ENCODE peak calls at places on chromosomes 11 and 22, in seven cellular contexts. Y, V, H, B, U, S and W are unnamed samples.

GRCh38 chr11:94781822-94782221 is 13.7 kb downstream of the AMOTL1 start:
- DNase-seq in Y (no peak), V (no peak), H (no peak), B (no peak), U (no peak), S (no peak), W (no peak)

GRCh38 chr11:96103102-96103501 is 179.2 kb upstream of the MTMR2 start:
- DNase-seq in Y (no peak), V (no peak), H (no peak), B (no peak), U (peak), S (no peak), W (no peak)

GRCh38 chr11:15957234-15957633 is 399.1 kb downstream of the SOX6 start:
- DNase-seq in Y (no peak), V (no peak), H (no peak), B (no peak), U (no peak), S (no peak), W (no peak)

GRCh38 chr11:19441288-19441687 is 200.5 kb upstream of the E2F8 start:
- DNase-seq in Y (no peak), V (no peak), H (no peak), B (no peak), U (peak), S (no peak), W (no peak)

GRCh38 chr11:65588199-65589054 is 7.2 kb downstream of the KCNK7 start:
- DNase-seq in Y (peak), V (peak), H (peak), B (no peak), U (peak), S (peak), W (peak)

GRCh38 chr22:39439170-39439569 is 17.6 kb upstream of the MGAT3 start:
- DNase-seq in Y (peak), V (no peak), H (no peak), B (no peak), U (peak), S (no peak), W (no peak)

GRCh38 chr11:20367313-20367948 is 3.9 kb downstream of the HTATIP2 start:
- DNase-seq in Y (peak), V (no peak), H (no peak), B (no peak), U (peak), S (no peak), W (no peak)

GRCh38 chr11:27571151-27571840 is 64.7 kb upstream of the LIN7C start:
- DNase-seq in Y (no peak), V (no peak), H (peak), B (no peak), U (no peak), S (no peak), W (no peak)

GRCh38 chr11:132610216-132610615 is 922.1 kb downstream of the OPCML start:
- DNase-seq in Y (no peak), V (no peak), H (no peak), B (no peak), U (no peak), S (no peak), W (no peak)

GRCh38 chr11:65130631-65131416 is 3.5 kb downstream of the SYVN1 start:
- DNase-seq in Y (no peak), V (no peak), H (no peak), B (no peak), U (no peak), S (no peak), W (no peak)

GRCh38 chr22:46803031-46803880 is 40.8 kb downstream of the TBC1D22A start:
- DNase-seq in Y (peak), V (peak), H (peak), B (peak), U (peak), S (no peak), W (peak)

GRCh38 chr11:59615637-59616395 is at the start of gene OSBP:
- DNase-seq in Y (peak), V (peak), H (peak), B (peak), U (peak), S (peak), W (peak)

GRCh38 chr11:109085708-109086373 is 336.1 kb upstream of the C11orf87 start:
- DNase-seq in Y (no peak), V (no peak), H (no peak), B (no peak), U (no peak), S (no peak), W (no peak)

GRCh38 chr11:19013181-19013857 is 47.2 kb downstream of the MRGPRX2 start:
- DNase-seq in Y (no peak), V (no peak), H (no peak), B (peak), U (peak), S (no peak), W (no peak)

GRCh38 chr11:115959098-115959497 is 454.9 kb upstream of the CADM1 start:
- DNase-seq in Y (peak), V (no peak), H (peak), B (no peak), U (no peak), S (no peak), W (no peak)

GRCh38 chr11:6735306-6735705 is 36.5 kb downstream of the OR2AG2 start:
- DNase-seq in Y (no peak), V (no peak), H (no peak), B (no peak), U (no peak), S (no peak), W (no peak)
- TF ChIP-seq TAF1 in Y (no peak), V (no peak), H (no peak), B (no peak), U (no peak), S (no peak), W (no peak)

DNA sequence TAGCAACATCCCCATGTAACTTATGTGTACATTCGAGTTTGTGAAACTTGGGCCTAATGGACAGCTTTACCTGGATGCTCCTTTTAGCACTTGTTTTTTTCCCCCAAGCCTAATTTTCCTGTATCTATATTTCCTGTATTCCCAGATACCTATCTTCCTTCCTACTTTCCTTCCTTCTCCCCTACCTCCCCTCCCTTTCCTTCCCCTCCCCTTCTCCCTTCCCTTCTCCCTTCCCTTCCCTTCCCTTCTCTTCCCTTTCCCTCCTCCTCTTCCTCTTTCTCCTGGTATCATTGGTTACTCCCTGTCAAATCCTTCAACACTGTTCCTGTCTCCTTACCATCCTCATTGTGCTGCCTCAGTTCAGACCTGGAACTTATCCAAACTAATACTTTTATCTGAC is 111.8 kb downstream of the HIPK3 start:
- DNase-seq in Y (no peak), V (no peak), H (no peak), B (no peak), U (no peak), S (no peak), W (no peak)
- TF ChIP-seq TAF1 in Y (no peak), V (no peak), H (no peak), B (no peak), U (no peak), S (no peak), W (no peak)

GRCh38 chr11:22787565-22788162 is 41.9 kb downstream of the SVIP start:
- DNase-seq in Y (peak), V (no peak), H (peak), B (no peak), U (peak), S (no peak), W (no peak)
- TF ChIP-seq TAF1 in Y (no peak), V (no peak), H (no peak), B (no peak), U (no peak), S (no peak), W (no peak)

GRCh38 chr22:20380486-20380885 is 13.5 kb upstream of the ZNF74 start:
- DNase-seq in Y (no peak), V (no peak), H (no peak), B (no peak), U (no peak), S (no peak), W (no peak)

GRCh38 chr22:20378110-20378509 is 15.8 kb upstream of the ZNF74 start:
- DNase-seq in Y (no peak), V (no peak), H (no peak), B (no peak), U (no peak), S (no peak), W (no peak)
- TF ChIP-seq TAF1 in Y (no peak), V (no peak), H (no peak), B (no peak), U (no peak), S (no peak), W (no peak)

DNA sequence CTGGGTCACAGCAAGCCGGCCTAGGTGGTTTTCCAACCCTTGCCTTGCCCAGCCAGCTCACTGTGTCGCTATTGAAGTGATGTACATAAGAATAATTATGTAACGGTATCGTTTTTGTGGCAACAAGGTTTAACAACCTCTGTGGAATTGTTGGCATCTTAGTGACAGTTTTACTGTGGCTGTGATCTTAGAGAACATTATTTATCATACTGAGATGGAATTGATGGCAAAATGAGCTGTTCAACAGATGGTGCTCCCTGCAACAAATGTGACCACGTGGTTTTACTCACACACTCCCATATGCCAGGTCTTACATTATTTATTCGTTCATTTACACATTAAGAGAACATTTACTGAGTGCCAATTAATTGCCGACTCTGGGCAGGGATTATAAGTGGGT is 177.5 kb downstream of the ADAMTS15 start:
- DNase-seq in Y (no peak), V (no peak), H (no peak), B (no peak), U (no peak), S (no peak), W (no peak)
- TF ChIP-seq TAF1 in Y (no peak), V (no peak), H (no peak), B (no peak), U (no peak), S (no peak), W (no peak)

GRCh38 chr11:83287631-83288030 is 1.5 kb upstream of the CCDC90B start:
- DNase-seq in Y (no peak), V (no peak), H (no peak), B (no peak), U (peak), S (no peak), W (no peak)

GRCh38 chr11:83294208-83294607 is 8.0 kb upstream of the CCDC90B start:
- DNase-seq in Y (no peak), V (no peak), H (no peak), B (no peak), U (no peak), S (no peak), W (no peak)

GRCh38 chr11:83293436-83293732 is 7.2 kb upstream of the CCDC90B start:
- DNase-seq in Y (no peak), V (no peak), H (no peak), B (no peak), U (no peak), S (no peak), W (no peak)

GRCh38 chr11:83292709-83293435 is 6.7 kb upstream of the CCDC90B start:
- DNase-seq in Y (peak), V (no peak), H (peak), B (no peak), U (peak), S (no peak), W (peak)
- TF ChIP-seq TAF1 in Y (no peak), V (no peak), H (no peak), B (no peak), U (no peak), S (no peak), W (no peak)